ENCODE peak calls at places on chromosome 10, in nine cellular contexts. One of them, this sample, is unnamed.

GRCh38 chr10:124719213-124719851 is 24.8 kb downstream of the FAM53B start:
- DNase-seq in fibroblast of pulmonary artery: peak; percentile 90
- DNase-seq in left ventricle myocardium inferior: peak; percentile 60
- DNase-seq in A549: no peak
- DNase-seq in uterus: no peak
- DNase-seq in astrocyte: peak; percentile 69
- DNase-seq in GM06990: peak; percentile 68
- DNase-seq in PC-3: peak; percentile 89
- DNase-seq in OCI-LY7: peak; percentile 81
- DNase-seq in this sample: peak; percentile 90

GRCh38 chr10:113620486-113620885 is 43.4 kb downstream of the NRAP start:
- DNase-seq in fibroblast of pulmonary artery: no peak
- DNase-seq in left ventricle myocardium inferior: no peak
- DNase-seq in A549: no peak
- DNase-seq in uterus: no peak
- DNase-seq in astrocyte: no peak
- DNase-seq in GM06990: no peak
- DNase-seq in PC-3: no peak
- DNase-seq in OCI-LY7: no peak
- DNase-seq in this sample: no peak

GRCh38 chr10:132113766-132114365 is 48.1 kb downstream of the JAKMIP3 start:
- DNase-seq in fibroblast of pulmonary artery: no peak
- DNase-seq in left ventricle myocardium inferior: peak; percentile 25
- DNase-seq in A549: no peak
- DNase-seq in uterus: no peak
- DNase-seq in astrocyte: no peak
- DNase-seq in GM06990: no peak
- DNase-seq in PC-3: no peak
- DNase-seq in OCI-LY7: no peak
- DNase-seq in this sample: no peak

GRCh38 chr10:15758618-15759017 is 38.9 kb upstream of the ITGA8 start:
- DNase-seq in fibroblast of pulmonary artery: no peak
- DNase-seq in left ventricle myocardium inferior: no peak
- DNase-seq in A549: no peak
- DNase-seq in uterus: no peak
- DNase-seq in astrocyte: no peak
- DNase-seq in GM06990: no peak
- DNase-seq in PC-3: no peak
- DNase-seq in OCI-LY7: no peak
- DNase-seq in this sample: no peak

GRCh38 chr10:14032406-14032998 is 298.2 kb downstream of the FRMD4A start:
- DNase-seq in fibroblast of pulmonary artery: peak; percentile 23
- DNase-seq in left ventricle myocardium inferior: peak; percentile 30
- DNase-seq in A549: no peak
- DNase-seq in uterus: no peak
- DNase-seq in astrocyte: peak; percentile 12
- DNase-seq in GM06990: no peak
- DNase-seq in PC-3: no peak
- DNase-seq in OCI-LY7: peak; percentile 5
- DNase-seq in this sample: no peak

GRCh38 chr10:73970845-73971244 is 27.1 kb upstream of the VCL start:
- DNase-seq in fibroblast of pulmonary artery: no peak
- DNase-seq in left ventricle myocardium inferior: no peak
- DNase-seq in A549: no peak
- DNase-seq in uterus: no peak
- DNase-seq in astrocyte: no peak
- DNase-seq in GM06990: no peak
- DNase-seq in PC-3: no peak
- DNase-seq in OCI-LY7: no peak
- DNase-seq in this sample: no peak

GRCh38 chr10:132443605-132443997 is 46.6 kb downstream of the PWWP2B start:
- DNase-seq in fibroblast of pulmonary artery: no peak
- DNase-seq in left ventricle myocardium inferior: no peak
- DNase-seq in A549: no peak
- DNase-seq in uterus: no peak
- DNase-seq in astrocyte: no peak
- DNase-seq in GM06990: no peak
- DNase-seq in PC-3: peak; percentile 48
- DNase-seq in OCI-LY7: peak; percentile 70
- DNase-seq in this sample: no peak

GRCh38 chr10:62071846-62072281 is 170.4 kb downstream of the ARID5B start:
- DNase-seq in fibroblast of pulmonary artery: no peak
- DNase-seq in left ventricle myocardium inferior: no peak
- DNase-seq in A549: no peak
- DNase-seq in uterus: no peak
- DNase-seq in astrocyte: peak; percentile 77
- DNase-seq in GM06990: no peak
- DNase-seq in PC-3: peak; percentile 59
- DNase-seq in OCI-LY7: no peak
- DNase-seq in this sample: no peak

GRCh38 chr10:24707445-24707844 is 16.2 kb downstream of the ARHGAP21 start:
- DNase-seq in fibroblast of pulmonary artery: no peak
- DNase-seq in left ventricle myocardium inferior: no peak
- DNase-seq in A549: no peak
- DNase-seq in uterus: no peak
- DNase-seq in astrocyte: no peak
- DNase-seq in GM06990: no peak
- DNase-seq in PC-3: no peak
- DNase-seq in OCI-LY7: no peak
- DNase-seq in this sample: no peak

GRCh38 chr10:78713659-78714058 is 355.1 kb upstream of the ZMIZ1 start:
- DNase-seq in fibroblast of pulmonary artery: no peak
- DNase-seq in left ventricle myocardium inferior: no peak
- DNase-seq in A549: no peak
- DNase-seq in uterus: no peak
- DNase-seq in astrocyte: no peak
- DNase-seq in GM06990: no peak
- DNase-seq in PC-3: no peak
- DNase-seq in OCI-LY7: no peak
- DNase-seq in this sample: no peak

GRCh38 chr10:58967551-58968418 is 208.7 kb upstream of the PHYHIPL start:
- DNase-seq in fibroblast of pulmonary artery: no peak
- DNase-seq in left ventricle myocardium inferior: peak; percentile 18
- DNase-seq in A549: peak; percentile 36
- DNase-seq in uterus: no peak
- DNase-seq in astrocyte: no peak
- DNase-seq in GM06990: peak; percentile 7
- DNase-seq in PC-3: no peak
- DNase-seq in OCI-LY7: no peak
- DNase-seq in this sample: no peak

GRCh38 chr10:60732240-60733188 is 45.8 kb upstream of the CDK1 start:
- DNase-seq in fibroblast of pulmonary artery: no peak
- DNase-seq in left ventricle myocardium inferior: no peak
- DNase-seq in A549: no peak
- DNase-seq in uterus: peak; percentile 18
- DNase-seq in astrocyte: no peak
- DNase-seq in GM06990: no peak
- DNase-seq in PC-3: peak; percentile 74
- DNase-seq in OCI-LY7: no peak
- DNase-seq in this sample: no peak

GRCh38 chr10:122113161-122113944 is 124.4 kb downstream of the TACC2 start:
- DNase-seq in fibroblast of pulmonary artery: peak; percentile 77
- DNase-seq in left ventricle myocardium inferior: peak; percentile 73
- DNase-seq in A549: peak; percentile 88
- DNase-seq in uterus: peak; percentile 80
- DNase-seq in astrocyte: peak; percentile 48
- DNase-seq in GM06990: no peak
- DNase-seq in PC-3: peak; percentile 67
- DNase-seq in OCI-LY7: no peak
- DNase-seq in this sample: no peak

GRCh38 chr10:21675157-21675796 is 141.2 kb downstream of the MLLT10 start:
- DNase-seq in fibroblast of pulmonary artery: peak; percentile 55
- DNase-seq in left ventricle myocardium inferior: no peak
- DNase-seq in A549: peak; percentile 40
- DNase-seq in uterus: no peak
- DNase-seq in astrocyte: peak; percentile 4
- DNase-seq in GM06990: no peak
- DNase-seq in PC-3: peak; percentile 61
- DNase-seq in OCI-LY7: peak; percentile 40
- DNase-seq in this sample: no peak

GRCh38 chr10:99631496-99631895 is 11.3 kb upstream of the SLC25A28 start:
- DNase-seq in fibroblast of pulmonary artery: peak; percentile 16
- DNase-seq in left ventricle myocardium inferior: no peak
- DNase-seq in A549: no peak
- DNase-seq in uterus: no peak
- DNase-seq in astrocyte: peak; percentile 44
- DNase-seq in GM06990: no peak
- DNase-seq in PC-3: no peak
- DNase-seq in OCI-LY7: no peak
- DNase-seq in this sample: no peak

GRCh38 chr10:100710151-100710871 is 35.1 kb upstream of the PAX2 start:
- DNase-seq in fibroblast of pulmonary artery: no peak
- DNase-seq in left ventricle myocardium inferior: no peak
- DNase-seq in A549: peak; percentile 41
- DNase-seq in uterus: no peak
- DNase-seq in astrocyte: no peak
- DNase-seq in GM06990: no peak
- DNase-seq in PC-3: no peak
- DNase-seq in OCI-LY7: no peak
- DNase-seq in this sample: no peak

GRCh38 chr10:89351402-89352038 is 23.7 kb downstream of the IFIT3 start:
- DNase-seq in fibroblast of pulmonary artery: peak; percentile 44
- DNase-seq in left ventricle myocardium inferior: no peak
- DNase-seq in A549: no peak
- DNase-seq in uterus: no peak
- DNase-seq in astrocyte: peak; percentile 61
- DNase-seq in GM06990: peak; percentile 45
- DNase-seq in PC-3: peak; percentile 10
- DNase-seq in OCI-LY7: no peak
- DNase-seq in this sample: no peak

GRCh38 chr10:21976739-21977138 is 26.8 kb downstream of the DNAJC1 start:
- DNase-seq in fibroblast of pulmonary artery: no peak
- DNase-seq in left ventricle myocardium inferior: no peak
- DNase-seq in A549: no peak
- DNase-seq in uterus: no peak
- DNase-seq in astrocyte: no peak
- DNase-seq in GM06990: no peak
- DNase-seq in PC-3: no peak
- DNase-seq in OCI-LY7: no peak
- DNase-seq in this sample: no peak

GRCh38 chr10:103696411-103697145 is 158.8 kb downstream of the SH3PXD2A start:
- DNase-seq in fibroblast of pulmonary artery: peak; percentile 89
- DNase-seq in left ventricle myocardium inferior: peak; percentile 69
- DNase-seq in A549: peak; percentile 95
- DNase-seq in uterus: peak; percentile 61
- DNase-seq in astrocyte: peak; percentile 94
- DNase-seq in GM06990: peak; percentile 74
- DNase-seq in PC-3: peak; percentile 83
- DNase-seq in OCI-LY7: peak; percentile 51
- DNase-seq in this sample: peak; percentile 61

DNA sequence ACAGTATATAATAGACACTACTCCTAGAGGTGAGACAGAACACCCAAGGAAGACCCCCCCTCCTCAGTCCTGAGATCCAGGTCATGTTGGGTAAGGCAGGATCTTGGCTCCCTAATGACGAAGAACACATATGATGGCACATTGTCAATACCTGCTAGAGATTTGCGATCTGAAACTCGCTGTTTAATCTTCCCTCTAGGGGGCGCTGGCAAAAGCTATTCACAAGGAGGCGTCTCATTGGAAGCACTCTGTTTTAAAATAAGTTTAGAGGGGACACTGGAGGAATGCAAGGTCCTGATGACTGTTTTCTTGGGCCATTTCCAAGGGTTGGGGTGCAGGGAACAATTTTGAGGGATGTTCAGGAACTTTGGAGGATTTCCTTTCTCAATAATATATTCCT is 1013.7 kb upstream of the MBL2 start:
- DNase-seq in fibroblast of pulmonary artery: no peak
- DNase-seq in left ventricle myocardium inferior: no peak
- DNase-seq in A549: no peak
- DNase-seq in uterus: no peak
- DNase-seq in astrocyte: no peak
- DNase-seq in GM06990: no peak
- DNase-seq in PC-3: peak; percentile 39
- DNase-seq in OCI-LY7: peak; percentile 1
- DNase-seq in this sample: no peak
- TF ChIP-seq CTCF in fibroblast of pulmonary artery: no peak
- TF ChIP-seq CTCF in left ventricle myocardium inferior: no peak
- TF ChIP-seq CTCF in A549: no peak
- TF ChIP-seq CTCF in uterus: no peak
- TF ChIP-seq CTCF in astrocyte: no peak
- TF ChIP-seq CTCF in GM06990: peak; percentile 17
- TF ChIP-seq CTCF in PC-3: peak; percentile 84
- TF ChIP-seq CTCF in OCI-LY7: peak; percentile 71
- TF ChIP-seq CTCF in this sample: peak; percentile 15

GRCh38 chr10:133529576-133529946 is 2.4 kb downstream of the CYP2E1 start:
- DNase-seq in fibroblast of pulmonary artery: no peak
- DNase-seq in left ventricle myocardium inferior: no peak
- DNase-seq in A549: no peak
- DNase-seq in uterus: no peak
- DNase-seq in astrocyte: no peak
- DNase-seq in GM06990: no peak
- DNase-seq in PC-3: no peak
- DNase-seq in OCI-LY7: no peak
- DNase-seq in this sample: no peak
- H3K4me3 ChIP-seq in fibroblast of pulmonary artery: no peak overlapping the region
- H3K4me3 ChIP-seq in left ventricle myocardium inferior: peak overlapping the region; percentile 58
- H3K4me3 ChIP-seq in A549: no peak overlapping the region
- H3K4me3 ChIP-seq in uterus: no peak overlapping the region
- H3K4me3 ChIP-seq in astrocyte: no peak overlapping the region
- H3K4me3 ChIP-seq in GM06990: no peak overlapping the region
- H3K4me3 ChIP-seq in PC-3: peak overlapping the region; percentile 74
- H3K4me3 ChIP-seq in OCI-LY7: no peak overlapping the region
- H3K4me3 ChIP-seq in this sample: no peak overlapping the region

GRCh38 chr10:92573798-92574544 is at the start of gene IDE:
- DNase-seq in fibroblast of pulmonary artery: peak; percentile 88
- DNase-seq in left ventricle myocardium inferior: peak; percentile 90
- DNase-seq in A549: peak; percentile 90
- DNase-seq in uterus: peak; percentile 83
- DNase-seq in astrocyte: peak; percentile 91
- DNase-seq in GM06990: peak; percentile 95
- DNase-seq in PC-3: peak; percentile 76
- DNase-seq in OCI-LY7: peak; percentile 89
- DNase-seq in this sample: no peak
- TF ChIP-seq CTCF in fibroblast of pulmonary artery: peak; percentile 64
- TF ChIP-seq CTCF in left ventricle myocardium inferior: peak; percentile 87
- TF ChIP-seq CTCF in A549: peak; percentile 82
- TF ChIP-seq CTCF in uterus: peak; percentile 81
- TF ChIP-seq CTCF in astrocyte: no peak
- TF ChIP-seq CTCF in GM06990: peak; percentile 97
- TF ChIP-seq CTCF in PC-3: peak; percentile 73
- TF ChIP-seq CTCF in OCI-LY7: peak; percentile 83
- TF ChIP-seq CTCF in this sample: peak; percentile 83

DNA sequence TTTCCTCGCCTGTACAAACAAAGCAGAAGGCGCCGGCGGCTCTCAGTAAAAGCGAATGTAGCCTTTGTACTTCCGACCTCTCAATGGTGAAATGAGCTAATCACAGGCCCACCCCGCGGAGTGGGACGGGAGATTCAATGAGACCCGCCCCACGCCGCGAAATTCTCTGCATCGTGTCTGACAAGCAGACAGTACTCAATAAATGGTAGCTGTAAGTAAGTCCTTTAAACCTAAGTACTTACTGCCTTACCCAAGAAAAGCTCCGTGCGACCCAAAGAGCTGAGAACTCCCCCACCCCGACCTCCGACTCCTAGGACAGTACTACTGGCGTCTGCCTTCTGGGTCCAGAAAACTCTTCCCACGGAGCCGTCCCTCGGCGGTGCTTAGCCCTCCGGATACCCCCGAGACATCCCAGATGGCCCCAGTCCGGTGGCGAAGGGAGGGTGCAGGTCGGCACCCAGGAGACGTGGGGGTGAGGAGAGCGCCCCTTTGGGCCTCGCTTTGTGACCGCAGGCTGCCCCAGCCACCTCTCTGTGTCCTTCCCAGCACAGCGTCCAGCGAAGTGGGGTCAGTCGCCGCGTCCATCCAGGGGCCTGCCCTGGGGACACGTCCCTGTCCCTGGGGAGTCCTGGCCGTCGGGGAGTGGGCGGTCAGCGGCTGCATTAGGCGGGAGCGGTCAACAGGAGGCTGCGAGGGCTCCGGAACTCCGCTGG is 985 bp upstream of the CXCL12 start:
- DNase-seq in fibroblast of pulmonary artery: no peak
- DNase-seq in left ventricle myocardium inferior: no peak
- DNase-seq in A549: no peak
- DNase-seq in uterus: peak; percentile 37
- DNase-seq in astrocyte: no peak
- DNase-seq in GM06990: peak; percentile 18
- DNase-seq in PC-3: no peak
- DNase-seq in OCI-LY7: no peak
- DNase-seq in this sample: no peak
- H3K4me3 ChIP-seq in fibroblast of pulmonary artery: peak overlapping the region; percentile 82
- H3K4me3 ChIP-seq in left ventricle myocardium inferior: peak overlapping the region; percentile 93
- H3K4me3 ChIP-seq in A549: no peak overlapping the region
- H3K4me3 ChIP-seq in uterus: peak overlapping the region; percentile 66
- H3K4me3 ChIP-seq in astrocyte: peak overlapping the region; percentile 49
- H3K4me3 ChIP-seq in GM06990: no peak overlapping the region
- H3K4me3 ChIP-seq in PC-3: no peak overlapping the region
- H3K4me3 ChIP-seq in OCI-LY7: no peak overlapping the region
- H3K4me3 ChIP-seq in this sample: no peak overlapping the region